ENCODE peak calls at places on chromosomes 12 and 14, in eight cellular contexts. One of them, this sample, is unnamed. For H3K9me3, the result is how much of the 10 kb centered on the place peaks cover.

GRCh38 chr14:106822905-106823304 is 1296.5 kb downstream of the TMEM121 start:
- DNase-seq in Peyer's patch: no peak
- DNase-seq in transverse colon: no peak
- DNase-seq in uterus: no peak
- DNase-seq in CD8-positive, alpha-beta T cell: no peak
- DNase-seq in pancreas: no peak
- DNase-seq in cardiac muscle cell: no peak
- DNase-seq in effector memory CD4-positive, alpha-beta T cell: no peak
- DNase-seq in this sample: no peak

GRCh38 chr12:58172433-58173073 is 231.2 kb downstream of the ATP23 start:
- DNase-seq in effector memory CD4-positive, alpha-beta T cell: no peak
- DNase-seq in uterus: no peak
- DNase-seq in transverse colon: no peak
- DNase-seq in Peyer's patch: no peak
- DNase-seq in cardiac muscle cell: no peak
- DNase-seq in CD8-positive, alpha-beta T cell: no peak
- DNase-seq in pancreas: no peak
- DNase-seq in this sample: no peak

GRCh38 chr12:101172316-101172715 is 37.7 kb downstream of the SLC5A8 start:
- DNase-seq in pancreas: no peak
- DNase-seq in uterus: no peak
- DNase-seq in transverse colon: peak
- DNase-seq in effector memory CD4-positive, alpha-beta T cell: no peak
- DNase-seq in Peyer's patch: no peak
- DNase-seq in cardiac muscle cell: peak
- DNase-seq in CD8-positive, alpha-beta T cell: no peak
- DNase-seq in this sample: no peak

GRCh38 chr14:96250545-96250944 is 5.5 kb upstream of the BDKRB1 start:
- DNase-seq in cardiac muscle cell: no peak
- DNase-seq in effector memory CD4-positive, alpha-beta T cell: no peak
- DNase-seq in CD8-positive, alpha-beta T cell: no peak
- DNase-seq in Peyer's patch: no peak
- DNase-seq in uterus: no peak
- DNase-seq in pancreas: no peak
- DNase-seq in transverse colon: no peak
- DNase-seq in this sample: no peak

GRCh38 chr12:6199211-6199530 is 1.0 kb upstream of the CD9 start:
- DNase-seq in transverse colon: no peak
- DNase-seq in pancreas: no peak
- DNase-seq in Peyer's patch: no peak
- DNase-seq in cardiac muscle cell: no peak
- DNase-seq in CD8-positive, alpha-beta T cell: no peak
- DNase-seq in effector memory CD4-positive, alpha-beta T cell: no peak
- DNase-seq in uterus: no peak
- DNase-seq in this sample: no peak

GRCh38 chr12:50740307-50740706 is 23.6 kb upstream of the ATF1 start:
- DNase-seq in transverse colon: no peak
- DNase-seq in pancreas: no peak
- DNase-seq in Peyer's patch: no peak
- DNase-seq in CD8-positive, alpha-beta T cell: no peak
- DNase-seq in cardiac muscle cell: no peak
- DNase-seq in effector memory CD4-positive, alpha-beta T cell: no peak
- DNase-seq in uterus: no peak
- DNase-seq in this sample: no peak

GRCh38 chr14:68977741-68978549 is 1.2 kb downstream of the ACTN1 start:
- DNase-seq in uterus: peak
- DNase-seq in CD8-positive, alpha-beta T cell: peak
- DNase-seq in effector memory CD4-positive, alpha-beta T cell: no peak
- DNase-seq in pancreas: peak
- DNase-seq in cardiac muscle cell: peak
- DNase-seq in Peyer's patch: peak
- DNase-seq in transverse colon: peak
- DNase-seq in this sample: peak

GRCh38 chr12:75779891-75780501 is 251.6 kb downstream of the PHLDA1 start:
- DNase-seq in CD8-positive, alpha-beta T cell: no peak
- DNase-seq in effector memory CD4-positive, alpha-beta T cell: no peak
- DNase-seq in cardiac muscle cell: peak
- DNase-seq in pancreas: no peak
- DNase-seq in transverse colon: no peak
- DNase-seq in uterus: no peak
- DNase-seq in Peyer's patch: no peak
- DNase-seq in this sample: no peak

GRCh38 chr12:64387201-64387816 is 3.2 kb downstream of the C12orf56 start:
- DNase-seq in transverse colon: no peak
- DNase-seq in effector memory CD4-positive, alpha-beta T cell: no peak
- DNase-seq in Peyer's patch: no peak
- DNase-seq in uterus: no peak
- DNase-seq in pancreas: no peak
- DNase-seq in CD8-positive, alpha-beta T cell: no peak
- DNase-seq in cardiac muscle cell: no peak
- DNase-seq in this sample: no peak

GRCh38 chr12:56998981-56999380 is 7.4 kb downstream of the ZBTB39 start:
- DNase-seq in effector memory CD4-positive, alpha-beta T cell: no peak
- DNase-seq in Peyer's patch: peak
- DNase-seq in transverse colon: peak
- DNase-seq in CD8-positive, alpha-beta T cell: peak
- DNase-seq in uterus: no peak
- DNase-seq in cardiac muscle cell: no peak
- DNase-seq in pancreas: no peak
- DNase-seq in this sample: no peak

GRCh38 chr14:33705521-33705920 is 245.4 kb downstream of the EGLN3 start:
- DNase-seq in effector memory CD4-positive, alpha-beta T cell: no peak
- DNase-seq in CD8-positive, alpha-beta T cell: no peak
- DNase-seq in uterus: no peak
- DNase-seq in pancreas: no peak
- DNase-seq in transverse colon: no peak
- DNase-seq in cardiac muscle cell: no peak
- DNase-seq in Peyer's patch: no peak
- DNase-seq in this sample: no peak

GRCh38 chr12:113757223-113758002 is 208.7 kb downstream of the RBM19 start:
- DNase-seq in pancreas: no peak
- DNase-seq in cardiac muscle cell: no peak
- DNase-seq in Peyer's patch: no peak
- DNase-seq in CD8-positive, alpha-beta T cell: no peak
- DNase-seq in effector memory CD4-positive, alpha-beta T cell: no peak
- DNase-seq in transverse colon: no peak
- DNase-seq in uterus: no peak
- DNase-seq in this sample: no peak

GRCh38 chr14:61219673-61220072 is 61.5 kb downstream of the TMEM30B start:
- DNase-seq in transverse colon: no peak
- DNase-seq in CD8-positive, alpha-beta T cell: no peak
- DNase-seq in uterus: no peak
- DNase-seq in effector memory CD4-positive, alpha-beta T cell: no peak
- DNase-seq in cardiac muscle cell: no peak
- DNase-seq in pancreas: no peak
- DNase-seq in Peyer's patch: no peak
- DNase-seq in this sample: no peak

GRCh38 chr14:103186894-103187586 is 63.8 kb downstream of the TNFAIP2 start:
- DNase-seq in pancreas: peak
- DNase-seq in effector memory CD4-positive, alpha-beta T cell: no peak
- DNase-seq in Peyer's patch: no peak
- DNase-seq in CD8-positive, alpha-beta T cell: no peak
- DNase-seq in uterus: no peak
- DNase-seq in cardiac muscle cell: no peak
- DNase-seq in transverse colon: peak
- DNase-seq in this sample: no peak

GRCh38 chr12:81295286-81295685 is 217.4 kb downstream of the ACSS3 start:
- DNase-seq in pancreas: no peak
- DNase-seq in effector memory CD4-positive, alpha-beta T cell: no peak
- DNase-seq in CD8-positive, alpha-beta T cell: no peak
- DNase-seq in cardiac muscle cell: no peak
- DNase-seq in uterus: no peak
- DNase-seq in transverse colon: no peak
- DNase-seq in Peyer's patch: no peak
- DNase-seq in this sample: no peak

GRCh38 chr14:38556321-38556720 is 300.4 kb upstream of the CLEC14A start:
- DNase-seq in cardiac muscle cell: no peak
- DNase-seq in CD8-positive, alpha-beta T cell: no peak
- DNase-seq in pancreas: no peak
- DNase-seq in uterus: no peak
- DNase-seq in Peyer's patch: no peak
- DNase-seq in effector memory CD4-positive, alpha-beta T cell: no peak
- DNase-seq in transverse colon: no peak
- DNase-seq in this sample: no peak

GRCh38 chr14:91112172-91112571 is 1.7 kb upstream of the DGLUCY start:
- DNase-seq in pancreas: no peak
- DNase-seq in transverse colon: no peak
- DNase-seq in CD8-positive, alpha-beta T cell: no peak
- DNase-seq in cardiac muscle cell: no peak
- DNase-seq in Peyer's patch: no peak
- DNase-seq in uterus: no peak
- DNase-seq in effector memory CD4-positive, alpha-beta T cell: no peak
- DNase-seq in this sample: no peak

GRCh38 chr12:132428872-132429121 is 61.2 kb upstream of the FBRSL1 start:
- DNase-seq in uterus: no peak
- DNase-seq in Peyer's patch: no peak
- DNase-seq in transverse colon: no peak
- DNase-seq in cardiac muscle cell: no peak
- DNase-seq in pancreas: no peak
- DNase-seq in CD8-positive, alpha-beta T cell: no peak
- DNase-seq in effector memory CD4-positive, alpha-beta T cell: no peak
- DNase-seq in this sample: no peak

GRCh38 chr12:12788675-12789368 is 3.4 kb downstream of the APOLD1 start:
- DNase-seq in transverse colon: peak
- DNase-seq in cardiac muscle cell: peak
- DNase-seq in uterus: peak
- DNase-seq in CD8-positive, alpha-beta T cell: peak
- DNase-seq in pancreas: peak
- DNase-seq in effector memory CD4-positive, alpha-beta T cell: peak
- DNase-seq in Peyer's patch: peak
- DNase-seq in this sample: no peak

GRCh38 chr14:24399981-24400718 is 1.3 kb downstream of the NYNRIN start:
- DNase-seq in Peyer's patch: no peak
- DNase-seq in uterus: no peak
- DNase-seq in pancreas: no peak
- DNase-seq in transverse colon: no peak
- DNase-seq in effector memory CD4-positive, alpha-beta T cell: no peak
- DNase-seq in CD8-positive, alpha-beta T cell: no peak
- DNase-seq in cardiac muscle cell: no peak
- DNase-seq in this sample: no peak

GRCh38 chr14:67483599-67484270 is 4.8 kb downstream of the TMEM229B start:
- DNase-seq in effector memory CD4-positive, alpha-beta T cell: no peak
- DNase-seq in transverse colon: no peak
- DNase-seq in pancreas: no peak
- DNase-seq in uterus: no peak
- DNase-seq in cardiac muscle cell: no peak
- DNase-seq in Peyer's patch: no peak
- DNase-seq in CD8-positive, alpha-beta T cell: no peak
- DNase-seq in this sample: no peak

GRCh38 chr14:71588028-71588427 is 344.2 kb upstream of the RGS6 start:
- DNase-seq in effector memory CD4-positive, alpha-beta T cell: no peak
- DNase-seq in transverse colon: no peak
- DNase-seq in cardiac muscle cell: peak
- DNase-seq in CD8-positive, alpha-beta T cell: no peak
- DNase-seq in pancreas: no peak
- DNase-seq in Peyer's patch: no peak
- DNase-seq in uterus: no peak
- DNase-seq in this sample: no peak

GRCh38 chr12:121793501-121793835 is at the start of gene RHOF:
- DNase-seq in transverse colon: peak
- DNase-seq in CD8-positive, alpha-beta T cell: peak
- DNase-seq in cardiac muscle cell: no peak
- DNase-seq in Peyer's patch: peak
- DNase-seq in effector memory CD4-positive, alpha-beta T cell: no peak
- DNase-seq in uterus: no peak
- DNase-seq in pancreas: no peak
- DNase-seq in this sample: no peak

GRCh38 chr14:53137559-53137958 is 15.6 kb downstream of the DDHD1 start:
- DNase-seq in Peyer's patch: no peak
- DNase-seq in cardiac muscle cell: no peak
- DNase-seq in pancreas: no peak
- DNase-seq in transverse colon: no peak
- DNase-seq in CD8-positive, alpha-beta T cell: no peak
- DNase-seq in uterus: no peak
- DNase-seq in effector memory CD4-positive, alpha-beta T cell: no peak
- DNase-seq in this sample: no peak
- H3K9me3 ChIP-seq in Peyer's patch: under half
- H3K9me3 ChIP-seq in cardiac muscle cell: under half
- H3K9me3 ChIP-seq in pancreas: under half
- H3K9me3 ChIP-seq in transverse colon: under half
- H3K9me3 ChIP-seq in CD8-positive, alpha-beta T cell: under half
- H3K9me3 ChIP-seq in uterus: under half
- H3K9me3 ChIP-seq in effector memory CD4-positive, alpha-beta T cell: under half
- H3K9me3 ChIP-seq in this sample: under half

GRCh38 chr12:89985935-89986334 is 277.3 kb upstream of the ATP2B1 start:
- DNase-seq in Peyer's patch: no peak
- DNase-seq in uterus: no peak
- DNase-seq in CD8-positive, alpha-beta T cell: no peak
- DNase-seq in effector memory CD4-positive, alpha-beta T cell: no peak
- DNase-seq in transverse colon: no peak
- DNase-seq in cardiac muscle cell: no peak
- DNase-seq in pancreas: no peak
- DNase-seq in this sample: no peak
- H3K9me3 ChIP-seq in Peyer's patch: under half
- H3K9me3 ChIP-seq in uterus: under half
- H3K9me3 ChIP-seq in CD8-positive, alpha-beta T cell: under half
- H3K9me3 ChIP-seq in effector memory CD4-positive, alpha-beta T cell: under half
- H3K9me3 ChIP-seq in transverse colon: under half
- H3K9me3 ChIP-seq in cardiac muscle cell: under half
- H3K9me3 ChIP-seq in pancreas: under half
- H3K9me3 ChIP-seq in this sample: under half

GRCh38 chr12:3730111-3730510 is 22.8 kb downstream of the CRACR2A start:
- DNase-seq in effector memory CD4-positive, alpha-beta T cell: no peak
- DNase-seq in pancreas: no peak
- DNase-seq in Peyer's patch: no peak
- DNase-seq in CD8-positive, alpha-beta T cell: no peak
- DNase-seq in cardiac muscle cell: no peak
- DNase-seq in uterus: no peak
- DNase-seq in transverse colon: no peak
- DNase-seq in this sample: no peak

GRCh38 chr12:3728686-3729085 is 24.2 kb downstream of the CRACR2A start:
- DNase-seq in pancreas: no peak
- DNase-seq in Peyer's patch: peak
- DNase-seq in CD8-positive, alpha-beta T cell: no peak
- DNase-seq in cardiac muscle cell: no peak
- DNase-seq in transverse colon: no peak
- DNase-seq in uterus: no peak
- DNase-seq in effector memory CD4-positive, alpha-beta T cell: no peak
- DNase-seq in this sample: no peak

GRCh38 chr12:3727354-3727753 is 25.6 kb downstream of the CRACR2A start:
- DNase-seq in CD8-positive, alpha-beta T cell: no peak
- DNase-seq in transverse colon: no peak
- DNase-seq in uterus: no peak
- DNase-seq in pancreas: no peak
- DNase-seq in Peyer's patch: no peak
- DNase-seq in cardiac muscle cell: no peak
- DNase-seq in effector memory CD4-positive, alpha-beta T cell: no peak
- DNase-seq in this sample: no peak

GRCh38 chr12:3726455-3726854 is 26.5 kb downstream of the CRACR2A start:
- DNase-seq in cardiac muscle cell: no peak
- DNase-seq in CD8-positive, alpha-beta T cell: no peak
- DNase-seq in pancreas: no peak
- DNase-seq in transverse colon: no peak
- DNase-seq in uterus: no peak
- DNase-seq in Peyer's patch: no peak
- DNase-seq in effector memory CD4-positive, alpha-beta T cell: no peak
- DNase-seq in this sample: no peak

GRCh38 chr12:3727877-3728632 is 24.9 kb downstream of the CRACR2A start:
- DNase-seq in effector memory CD4-positive, alpha-beta T cell: peak
- DNase-seq in uterus: no peak
- DNase-seq in transverse colon: no peak
- DNase-seq in pancreas: no peak
- DNase-seq in Peyer's patch: peak
- DNase-seq in CD8-positive, alpha-beta T cell: peak
- DNase-seq in cardiac muscle cell: peak
- DNase-seq in this sample: no peak
- H3K9me3 ChIP-seq in effector memory CD4-positive, alpha-beta T cell: under half
- H3K9me3 ChIP-seq in uterus: under half
- H3K9me3 ChIP-seq in transverse colon: under half
- H3K9me3 ChIP-seq in pancreas: under half
- H3K9me3 ChIP-seq in Peyer's patch: under half
- H3K9me3 ChIP-seq in CD8-positive, alpha-beta T cell: under half
- H3K9me3 ChIP-seq in cardiac muscle cell: under half
- H3K9me3 ChIP-seq in this sample: under half

GRCh38 chr12:117329756-117330155 is 31.7 kb downstream of the NOS1 start:
- DNase-seq in uterus: no peak
- DNase-seq in effector memory CD4-positive, alpha-beta T cell: no peak
- DNase-seq in pancreas: no peak
- DNase-seq in CD8-positive, alpha-beta T cell: no peak
- DNase-seq in transverse colon: no peak
- DNase-seq in Peyer's patch: no peak
- DNase-seq in cardiac muscle cell: no peak
- DNase-seq in this sample: no peak
- H3K9me3 ChIP-seq in uterus: under half
- H3K9me3 ChIP-seq in effector memory CD4-positive, alpha-beta T cell: under half
- H3K9me3 ChIP-seq in pancreas: under half
- H3K9me3 ChIP-seq in CD8-positive, alpha-beta T cell: under half
- H3K9me3 ChIP-seq in transverse colon: under half
- H3K9me3 ChIP-seq in Peyer's patch: under half
- H3K9me3 ChIP-seq in cardiac muscle cell: under half
- H3K9me3 ChIP-seq in this sample: under half

This sample was measured in RWPE2.